ENCODE peak calls at places on chromosomes 12 and 14, in five cellular contexts. One of them, this sample, is unnamed.

GRCh38 chr14:102218688-102219087 is 79.0 kb downstream of the WDR20 start:
- DNase-seq in GDM1: no peak
- DNase-seq in GM12865: no peak
- DNase-seq in transverse colon: no peak
- DNase-seq in left lobe of liver: no peak
- DNase-seq in this sample: no peak

GRCh38 chr12:92747151-92747550 is 44.4 kb downstream of the PLEKHG7 start:
- DNase-seq in GDM1: no peak
- DNase-seq in GM12865: no peak
- DNase-seq in transverse colon: no peak
- DNase-seq in left lobe of liver: no peak
- DNase-seq in this sample: no peak

GRCh38 chr14:98946995-98947394 is 325.0 kb downstream of the BCL11B start:
- DNase-seq in GDM1: no peak
- DNase-seq in GM12865: no peak
- DNase-seq in transverse colon: no peak
- DNase-seq in left lobe of liver: no peak
- DNase-seq in this sample: no peak

GRCh38 chr12:62966990-62967506 is 32.1 kb upstream of the PPM1H start:
- DNase-seq in GDM1: no peak
- DNase-seq in GM12865: no peak
- DNase-seq in transverse colon: no peak
- DNase-seq in left lobe of liver: no peak
- DNase-seq in this sample: no peak

GRCh38 chr12:109752117-109753053 is 38.8 kb downstream of the FAM222A start:
- DNase-seq in GDM1: no peak
- DNase-seq in GM12865: no peak
- DNase-seq in transverse colon: no peak
- DNase-seq in left lobe of liver: peak
- DNase-seq in this sample: no peak

GRCh38 chr14:67237591-67237990 is 3.6 kb upstream of the PALS1 start:
- DNase-seq in GDM1: no peak
- DNase-seq in GM12865: no peak
- DNase-seq in transverse colon: no peak
- DNase-seq in left lobe of liver: no peak
- DNase-seq in this sample: no peak

GRCh38 chr12:29519585-29520182 is 22.2 kb upstream of the OVCH1 start:
- DNase-seq in GDM1: no peak
- DNase-seq in GM12865: peak
- DNase-seq in transverse colon: no peak
- DNase-seq in left lobe of liver: no peak
- DNase-seq in this sample: peak

GRCh38 chr12:27424631-27425230 is 21.8 kb upstream of the SMCO2 start:
- DNase-seq in GDM1: peak
- DNase-seq in GM12865: peak
- DNase-seq in transverse colon: no peak
- DNase-seq in left lobe of liver: no peak
- DNase-seq in this sample: peak

GRCh38 chr14:98957211-98958047 is 314.6 kb downstream of the BCL11B start:
- DNase-seq in GDM1: no peak
- DNase-seq in GM12865: no peak
- DNase-seq in transverse colon: peak
- DNase-seq in left lobe of liver: no peak
- DNase-seq in this sample: no peak

GRCh38 chr12:113837059-113837458 is 129.1 kb downstream of the RBM19 start:
- DNase-seq in GDM1: no peak
- DNase-seq in GM12865: no peak
- DNase-seq in transverse colon: no peak
- DNase-seq in left lobe of liver: no peak
- DNase-seq in this sample: no peak

GRCh38 chr12:31773223-31773750 is 44.5 kb upstream of the AMN1 start:
- DNase-seq in GDM1: no peak
- DNase-seq in GM12865: peak
- DNase-seq in transverse colon: no peak
- DNase-seq in left lobe of liver: peak
- DNase-seq in this sample: no peak

GRCh38 chr12:12845794-12846243 is 32.7 kb downstream of the DDX47 start:
- DNase-seq in GDM1: no peak
- DNase-seq in GM12865: no peak
- DNase-seq in transverse colon: no peak
- DNase-seq in left lobe of liver: no peak
- DNase-seq in this sample: no peak

This sample was measured in putamen.